ENCODE peak calls at places on chromosomes 13 and 19, in seven cellular contexts. One of them, this sample, is unnamed.

GRCh38 chr13:45194081-45194939 is 6.5 kb downstream of the KCTD4 start:
- DNase-seq in IMR-90: peak; percentile 34
- DNase-seq in mesenchymal stem cell: no peak
- DNase-seq in mesendoderm: peak; percentile 74
- DNase-seq in neuronal stem cell: no peak
- DNase-seq in H9: peak; percentile 43
- DNase-seq in trophoblast cell: peak; percentile 51
- DNase-seq in this sample: no peak

GRCh38 chr13:27967736-27968315 is 1.3 kb downstream of the CDX2 start:
- DNase-seq in IMR-90: no peak
- DNase-seq in mesenchymal stem cell: peak; percentile 49
- DNase-seq in mesendoderm: peak; percentile 51
- DNase-seq in neuronal stem cell: no peak
- DNase-seq in H9: peak; percentile 41
- DNase-seq in trophoblast cell: peak; percentile 9
- DNase-seq in this sample: no peak

GRCh38 chr19:50249636-50250035 is 46.2 kb downstream of the MYH14 start:
- DNase-seq in IMR-90: no peak
- DNase-seq in mesenchymal stem cell: no peak
- DNase-seq in mesendoderm: no peak
- DNase-seq in neuronal stem cell: no peak
- DNase-seq in H9: no peak
- DNase-seq in trophoblast cell: no peak
- DNase-seq in this sample: no peak

GRCh38 chr13:41327994-41328778 is 17.1 kb downstream of the NAA16 start:
- DNase-seq in IMR-90: no peak
- DNase-seq in mesenchymal stem cell: peak; percentile 19
- DNase-seq in mesendoderm: no peak
- DNase-seq in neuronal stem cell: no peak
- DNase-seq in H9: no peak
- DNase-seq in trophoblast cell: no peak
- DNase-seq in this sample: no peak

GRCh38 chr19:16851031-16851712 is 22.0 kb downstream of the SIN3B start:
- DNase-seq in IMR-90: peak; percentile 77
- DNase-seq in mesenchymal stem cell: peak; percentile 53
- DNase-seq in mesendoderm: peak; percentile 13
- DNase-seq in neuronal stem cell: no peak
- DNase-seq in H9: no peak
- DNase-seq in trophoblast cell: no peak
- DNase-seq in this sample: no peak

GRCh38 chr13:28059214-28059613 is 41.2 kb downstream of the FLT3 start:
- DNase-seq in IMR-90: peak; percentile 15
- DNase-seq in mesenchymal stem cell: peak; percentile 23
- DNase-seq in mesendoderm: peak; percentile 72
- DNase-seq in neuronal stem cell: peak; percentile 9
- DNase-seq in H9: peak; percentile 59
- DNase-seq in trophoblast cell: peak; percentile 55
- DNase-seq in this sample: peak; percentile 73

GRCh38 chr19:13459351-13459750 is 46.9 kb downstream of the CACNA1A start:
- DNase-seq in IMR-90: no peak
- DNase-seq in mesenchymal stem cell: no peak
- DNase-seq in mesendoderm: no peak
- DNase-seq in neuronal stem cell: peak; percentile 84
- DNase-seq in H9: no peak
- DNase-seq in trophoblast cell: no peak
- DNase-seq in this sample: peak; percentile 53

GRCh38 chr13:41384749-41385503 is 72.4 kb upstream of the RGCC start:
- DNase-seq in IMR-90: peak; percentile 15
- DNase-seq in mesenchymal stem cell: peak; percentile 23
- DNase-seq in mesendoderm: peak; percentile 17
- DNase-seq in neuronal stem cell: no peak
- DNase-seq in H9: no peak
- DNase-seq in trophoblast cell: peak; percentile 53
- DNase-seq in this sample: no peak

GRCh38 chr13:95296326-95296939 is 4.8 kb downstream of the ABCC4 start:
- DNase-seq in IMR-90: no peak
- DNase-seq in mesenchymal stem cell: no peak
- DNase-seq in mesendoderm: peak; percentile 70
- DNase-seq in neuronal stem cell: no peak
- DNase-seq in H9: peak; percentile 74
- DNase-seq in trophoblast cell: peak; percentile 58
- DNase-seq in this sample: no peak

GRCh38 chr13:23674795-23675640 is 104.8 kb downstream of the TNFRSF19 start:
- DNase-seq in IMR-90: peak; percentile 99
- DNase-seq in mesenchymal stem cell: peak; percentile 43
- DNase-seq in mesendoderm: no peak
- DNase-seq in neuronal stem cell: no peak
- DNase-seq in H9: no peak
- DNase-seq in trophoblast cell: peak; percentile 90
- DNase-seq in this sample: no peak

GRCh38 chr13:77918391-77919261 is at the start of gene EDNRB:
- DNase-seq in IMR-90: peak; percentile 17
- DNase-seq in mesenchymal stem cell: peak; percentile 69
- DNase-seq in mesendoderm: peak; percentile 74
- DNase-seq in neuronal stem cell: peak; percentile 26
- DNase-seq in H9: peak; percentile 62
- DNase-seq in trophoblast cell: peak; percentile 60
- DNase-seq in this sample: peak; percentile 77

GRCh38 chr13:43544011-43544410 is 242.8 kb downstream of the ENOX1 start:
- DNase-seq in IMR-90: peak; percentile 58
- DNase-seq in mesenchymal stem cell: peak; percentile 65
- DNase-seq in mesendoderm: no peak
- DNase-seq in neuronal stem cell: no peak
- DNase-seq in H9: no peak
- DNase-seq in trophoblast cell: peak; percentile 70
- DNase-seq in this sample: no peak

GRCh38 chr13:46087481-46087880 is 17.4 kb downstream of the CPB2 start:
- DNase-seq in IMR-90: no peak
- DNase-seq in mesenchymal stem cell: no peak
- DNase-seq in mesendoderm: no peak
- DNase-seq in neuronal stem cell: no peak
- DNase-seq in H9: no peak
- DNase-seq in trophoblast cell: no peak
- DNase-seq in this sample: no peak

DNA sequence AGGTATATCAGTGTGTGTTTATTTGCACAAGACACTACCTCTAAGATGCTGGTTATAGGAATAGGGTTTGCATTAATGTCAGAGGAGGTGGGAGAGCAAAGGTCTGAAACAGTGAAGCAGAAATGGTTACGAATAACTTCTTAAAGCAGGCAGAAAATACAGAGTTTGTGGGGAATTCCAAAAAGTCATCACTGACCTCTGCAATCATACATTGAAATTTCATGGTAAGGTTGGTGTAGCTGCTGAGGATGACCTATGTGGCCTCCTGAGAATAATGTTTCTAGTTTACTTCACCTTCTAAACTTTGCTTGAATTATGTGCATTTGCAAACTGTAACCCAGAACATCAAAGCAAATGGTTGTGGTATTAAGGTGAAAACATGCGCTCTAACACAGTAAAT is 280.1 kb downstream of the PCDH20 start:
- DNase-seq in IMR-90: no peak
- DNase-seq in mesenchymal stem cell: no peak
- DNase-seq in mesendoderm: no peak
- DNase-seq in neuronal stem cell: no peak
- DNase-seq in H9: no peak
- DNase-seq in trophoblast cell: no peak
- DNase-seq in this sample: no peak
- H3K23ac ChIP-seq in IMR-90: no peak overlapping the region
- H3K23ac ChIP-seq in mesenchymal stem cell: no peak overlapping the region
- H3K23ac ChIP-seq in mesendoderm: no peak overlapping the region
- H3K23ac ChIP-seq in neuronal stem cell: no peak overlapping the region
- H3K23ac ChIP-seq in H9: no peak overlapping the region
- H3K23ac ChIP-seq in trophoblast cell: no peak overlapping the region
- H3K23ac ChIP-seq in this sample: no peak overlapping the region

DNA sequence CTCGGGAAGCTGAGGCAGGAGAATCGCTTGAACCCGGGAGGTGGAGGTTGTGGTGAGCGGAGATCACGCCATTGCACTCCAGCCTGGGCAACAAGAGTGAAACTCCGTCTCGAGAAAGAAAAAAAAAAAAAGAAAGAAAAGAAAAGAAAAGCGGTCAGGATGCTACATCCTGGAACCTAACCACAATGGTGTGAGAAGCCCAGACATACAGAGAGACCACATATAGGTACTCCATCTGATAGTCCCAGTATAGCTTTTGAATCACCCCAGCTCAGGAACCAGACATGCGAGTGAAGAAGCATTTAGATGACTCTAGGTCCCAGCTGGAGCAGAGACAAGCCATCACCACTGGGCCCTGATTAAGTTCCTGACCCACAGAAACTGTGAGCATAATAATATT is 3.2 kb downstream of the IFNL1 start:
- DNase-seq in IMR-90: no peak
- DNase-seq in mesenchymal stem cell: no peak
- DNase-seq in mesendoderm: no peak
- DNase-seq in neuronal stem cell: no peak
- DNase-seq in H9: no peak
- DNase-seq in trophoblast cell: no peak
- DNase-seq in this sample: no peak
- H3K23ac ChIP-seq in IMR-90: no peak overlapping the region
- H3K23ac ChIP-seq in mesenchymal stem cell: no peak overlapping the region
- H3K23ac ChIP-seq in mesendoderm: no peak overlapping the region
- H3K23ac ChIP-seq in neuronal stem cell: no peak overlapping the region
- H3K23ac ChIP-seq in H9: no peak overlapping the region
- H3K23ac ChIP-seq in trophoblast cell: no peak overlapping the region
- H3K23ac ChIP-seq in this sample: no peak overlapping the region

DNA sequence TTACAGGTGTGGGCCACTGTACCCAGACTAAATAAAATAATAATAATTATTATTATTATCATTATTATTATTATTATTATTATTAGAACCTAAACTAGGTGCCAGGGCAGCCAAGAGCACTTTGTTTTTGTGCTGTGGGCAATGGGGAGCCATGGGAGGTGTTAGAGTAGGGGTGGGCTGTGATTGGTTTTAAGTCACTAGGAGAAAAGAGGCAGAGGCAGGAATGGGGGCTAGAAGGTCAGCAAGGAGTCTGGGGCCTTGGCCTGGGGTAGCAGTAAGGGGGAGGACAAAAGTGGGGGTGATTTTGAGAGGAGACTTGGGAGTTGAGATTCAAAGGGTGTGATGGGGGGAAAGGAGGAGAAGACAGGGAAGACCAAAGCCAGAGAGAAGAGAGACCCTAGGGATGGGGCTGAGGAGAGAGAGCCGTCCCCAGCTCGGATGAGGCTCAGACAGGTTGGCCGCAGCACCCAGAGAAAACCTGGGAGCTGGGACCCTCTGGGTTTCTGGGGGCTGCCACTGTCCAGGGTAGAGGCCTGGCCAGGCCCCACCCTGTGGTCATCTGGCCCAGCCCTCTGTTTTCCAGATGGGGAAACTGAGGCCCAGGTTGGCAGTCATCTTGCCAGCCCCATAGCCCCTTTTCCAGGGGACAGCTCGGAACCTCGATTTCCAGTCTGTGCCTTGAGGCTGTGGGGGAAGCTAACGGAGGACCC is 17.8 kb upstream of the BTBD2 start:
- DNase-seq in IMR-90: no peak
- DNase-seq in mesenchymal stem cell: no peak
- DNase-seq in mesendoderm: no peak
- DNase-seq in neuronal stem cell: no peak
- DNase-seq in H9: no peak
- DNase-seq in trophoblast cell: no peak
- DNase-seq in this sample: no peak
- H3K23ac ChIP-seq in IMR-90: no peak overlapping the region
- H3K23ac ChIP-seq in mesenchymal stem cell: no peak overlapping the region
- H3K23ac ChIP-seq in mesendoderm: no peak overlapping the region
- H3K23ac ChIP-seq in neuronal stem cell: no peak overlapping the region
- H3K23ac ChIP-seq in H9: no peak overlapping the region
- H3K23ac ChIP-seq in trophoblast cell: no peak overlapping the region
- H3K23ac ChIP-seq in this sample: no peak overlapping the region

DNA sequence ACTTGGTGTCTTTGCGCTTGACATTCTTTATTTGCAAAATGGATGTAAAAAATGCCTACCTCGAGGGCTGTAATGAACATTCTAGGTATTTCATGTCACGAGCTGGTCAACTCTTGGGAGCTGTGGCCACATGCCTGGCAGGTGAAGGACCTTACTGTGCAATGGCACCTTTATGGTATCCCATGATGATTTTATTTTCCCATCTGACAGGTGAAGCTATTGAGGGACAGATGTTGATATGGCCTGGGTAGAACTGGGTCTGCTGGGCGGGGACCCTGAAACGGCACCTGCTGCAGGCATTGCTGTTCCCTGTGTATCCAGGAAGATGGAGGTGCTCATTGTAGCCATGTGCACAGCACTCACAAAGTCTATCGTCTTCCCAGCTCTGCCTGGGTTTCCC is 332.2 kb downstream of the TEX29 start:
- DNase-seq in IMR-90: no peak
- DNase-seq in mesenchymal stem cell: no peak
- DNase-seq in mesendoderm: no peak
- DNase-seq in neuronal stem cell: no peak
- DNase-seq in H9: peak; percentile 4
- DNase-seq in trophoblast cell: no peak
- DNase-seq in this sample: no peak
- H3K23ac ChIP-seq in IMR-90: no peak overlapping the region
- H3K23ac ChIP-seq in mesenchymal stem cell: no peak overlapping the region
- H3K23ac ChIP-seq in mesendoderm: no peak overlapping the region
- H3K23ac ChIP-seq in neuronal stem cell: no peak overlapping the region
- H3K23ac ChIP-seq in H9: no peak overlapping the region
- H3K23ac ChIP-seq in trophoblast cell: no peak overlapping the region
- H3K23ac ChIP-seq in this sample: no peak overlapping the region

This sample was measured in H1.